ENCODE peak calls at places on chromosome 1, in five cellular contexts. B is naive thymus-derived CD4-positive, alpha-beta T cell; G is LoVo; S is lung microvascular endothelial cell; M is GM12864. Q is an unnamed sample.
A peak's percentile ranks its signal among the peaks of the same experiment; 100 is the strongest.

GRCh38 chr1:1968767-1969504 is 34.6 kb downstream of the CFAP74 start:
- DNase-seq in B (no peak), G (peak; percentile 3), S (no peak), M (no peak), Q (no peak)

GRCh38 chr1:235708390-235708962 is 58.9 kb upstream of the GNG4 start:
- DNase-seq in B (no peak), G (peak; percentile 64), S (no peak), M (peak; percentile 13), Q (no peak)

GRCh38 chr1:174660476-174660875 is 212.7 kb downstream of the GPR52 start:
- DNase-seq in B (no peak), G (no peak), S (no peak), M (no peak), Q (no peak)

GRCh38 chr1:71587961-71588360 is 507.1 kb upstream of the ZRANB2 start:
- DNase-seq in B (no peak), G (no peak), S (no peak), M (no peak), Q (peak; percentile 18)

GRCh38 chr1:229509576-229509975 is 1.4 kb upstream of the NUP133 start:
- DNase-seq in B (no peak), G (no peak), S (no peak), M (no peak), Q (no peak)

GRCh38 chr1:170126691-170127090 is 19.1 kb upstream of the NTMT2 start:
- DNase-seq in B (no peak), G (no peak), S (no peak), M (peak; percentile 49), Q (no peak)

GRCh38 chr1:71638081-71638766 is 557.4 kb upstream of the ZRANB2 start:
- DNase-seq in B (no peak), G (no peak), S (peak; percentile 5), M (no peak), Q (no peak)

GRCh38 chr1:25707280-25708016 is 90.9 kb downstream of the MAN1C1 start:
- DNase-seq in B (no peak), G (no peak), S (no peak), M (no peak), Q (no peak)

GRCh38 chr1:116127123-116127847 is 16.1 kb downstream of the MAB21L3 start:
- DNase-seq in B (no peak), G (no peak), S (no peak), M (no peak), Q (no peak)

GRCh38 chr1:167105841-167106461 is 12.1 kb downstream of the STYXL2 start:
- DNase-seq in B (no peak), G (no peak), S (no peak), M (no peak), Q (no peak)

GRCh38 chr1:26530898-26531598 is 1.5 kb downstream of the RPS6KA1 start:
- DNase-seq in B (no peak), G (peak; percentile 96), S (peak; percentile 33), M (no peak), Q (peak; percentile 19)

GRCh38 chr1:197320991-197321531 is 53.0 kb downstream of the CRB1 start:
- DNase-seq in B (no peak), G (no peak), S (no peak), M (no peak), Q (no peak)

GRCh38 chr1:154351363-154352068 is 26.2 kb downstream of the ATP8B2 start:
- DNase-seq in B (no peak), G (no peak), S (no peak), M (no peak), Q (no peak)

GRCh38 chr1:229928767-229929166 is 138.3 kb upstream of the GALNT2 start:
- DNase-seq in B (no peak), G (no peak), S (no peak), M (no peak), Q (no peak)

GRCh38 chr1:5273280-5274003 is 619.0 kb downstream of the AJAP1 start:
- DNase-seq in B (no peak), G (no peak), S (no peak), M (no peak), Q (no peak)

GRCh38 chr1:71339238-71339637 is 258.4 kb upstream of the ZRANB2 start:
- DNase-seq in B (no peak), G (no peak), S (no peak), M (no peak), Q (no peak)

GRCh38 chr1:156703741-156704140 is 1.6 kb downstream of the CRABP2 start:
- DNase-seq in B (no peak), G (no peak), S (no peak), M (no peak), Q (no peak)

GRCh38 chr1:6795203-6795602 is 9.9 kb downstream of the CAMTA1 start:
- DNase-seq in B (no peak), G (no peak), S (no peak), M (no peak), Q (no peak)

GRCh38 chr1:184152502-184152901 is 101.0 kb downstream of the TSEN15 start:
- DNase-seq in B (no peak), G (no peak), S (peak; percentile 88), M (no peak), Q (no peak)

GRCh38 chr1:201949491-201949890 is 3.1 kb upstream of the LMOD1 start:
- DNase-seq in B (no peak), G (no peak), S (no peak), M (no peak), Q (no peak)

GRCh38 chr1:204409111-204409510 is 2.5 kb downstream of the PPP1R15B start:
- DNase-seq in B (no peak), G (no peak), S (peak; percentile 20), M (no peak), Q (no peak)

GRCh38 chr1:161843156-161843555 is 77.0 kb downstream of the ATF6 start:
- DNase-seq in B (no peak), G (no peak), S (peak; percentile 62), M (no peak), Q (no peak)

GRCh38 chr1:212529211-212529731 is 79.3 kb upstream of the ATF3 start:
- DNase-seq in B (no peak), G (peak; percentile 3), S (no peak), M (no peak), Q (no peak)

GRCh38 chr1:202964755-202965440 is 2.2 kb downstream of the CYB5R1 start:
- DNase-seq in B (no peak), G (no peak), S (no peak), M (no peak), Q (no peak)

GRCh38 chr1:214498030-214498429 is 53.4 kb downstream of the PTPN14 start:
- DNase-seq in B (no peak), G (no peak), S (no peak), M (no peak), Q (no peak)

Q was measured in NCI-H460.